ENCODE peak calls at places on chromosomes 13 and 19, in five cellular contexts. W, S, A, F and I are unnamed samples.

GRCh38 chr19:46975918-46976782 is 43.5 kb upstream of the NPAS1 start:
- DNase-seq in F (peak), W (no peak), A (no peak), S (no peak), I (no peak)

GRCh38 chr19:50321831-50322230 is 7.3 kb downstream of the KCNC3 start:
- DNase-seq in S (no peak), W (no peak), A (no peak), F (no peak), I (no peak)

GRCh38 chr13:50224534-50224933 is 209.3 kb downstream of the KCNRG start:
- DNase-seq in F (no peak), A (no peak), W (no peak), S (no peak), I (peak)

GRCh38 chr19:46859637-46860124 is 1.1 kb upstream of the ARHGAP35 start:
- DNase-seq in W (no peak), F (no peak), S (no peak), A (no peak), I (no peak)

GRCh38 chr19:16160943-16161560 is 12.3 kb downstream of the CIB3 start:
- DNase-seq in W (no peak), F (peak), A (no peak), S (no peak), I (no peak)

GRCh38 chr13:45242070-45242469 is 41.2 kb upstream of the KCTD4 start:
- DNase-seq in S (no peak), A (no peak), F (no peak), W (no peak), I (no peak)

GRCh38 chr19:55251296-55252081 is 7.3 kb downstream of the PPP6R1 start:
- DNase-seq in W (no peak), F (peak), A (no peak), S (peak), I (no peak)

GRCh38 chr19:7326105-7326877 is 22.4 kb upstream of the ARHGEF18 start:
- DNase-seq in A (no peak), F (peak), S (no peak), W (peak), I (peak)

GRCh38 chr19:784541-784940 is 12.7 kb upstream of the PTBP1 start:
- DNase-seq in F (no peak), W (no peak), A (no peak), S (no peak), I (no peak)

GRCh38 chr13:40438999-40439797 is 227.2 kb downstream of the FOXO1 start:
- DNase-seq in F (no peak), W (peak), A (no peak), S (no peak), I (no peak)

GRCh38 chr13:113927661-113928581 is 46.0 kb downstream of the C13orf46 start:
- DNase-seq in S (no peak), A (no peak), W (no peak), F (peak), I (no peak)

GRCh38 chr13:43611631-43612416 is 174.9 kb downstream of the ENOX1 start:
- DNase-seq in W (no peak), A (no peak), S (no peak), F (no peak), I (no peak)

GRCh38 chr19:12064266-12065099 is at the start of gene ZNF844:
- DNase-seq in F (no peak), W (peak), S (peak), A (peak), I (no peak)

GRCh38 chr13:29369060-29369743 is 226.3 kb downstream of the SLC7A1 start:
- DNase-seq in S (no peak), A (no peak), F (peak), W (no peak), I (no peak)

GRCh38 chr13:104586010-104586746 is 1520.0 kb upstream of the SLC10A2 start:
- DNase-seq in A (no peak), F (peak), W (no peak), S (no peak), I (no peak)

GRCh38 chr13:60164490-60164889 is 762 bp upstream of the DIAPH3 start:
- DNase-seq in F (peak), A (no peak), S (no peak), W (no peak), I (no peak)

GRCh38 chr19:11754663-11755062 is 12.1 kb upstream of the ZNF441 start:
- DNase-seq in A (no peak), S (no peak), W (no peak), F (no peak), I (no peak)

GRCh38 chr19:46355991-46356669 is 9.2 kb downstream of the PPP5C start:
- DNase-seq in A (no peak), S (no peak), W (no peak), F (no peak), I (no peak)

GRCh38 chr19:31355330-31356289 is 6.4 kb upstream of the TSHZ3 start:
- DNase-seq in F (no peak), W (no peak), S (no peak), A (no peak), I (no peak)

GRCh38 chr19:5914946-5915781 is 1.1 kb downstream of the CAPS start:
- DNase-seq in S (no peak), W (no peak), F (no peak), A (no peak), I (no peak)

GRCh38 chr19:10339380-10339960 is at the start of gene ICAM3:
- DNase-seq in A (peak), F (no peak), S (peak), W (peak), I (no peak)

GRCh38 chr13:95193509-95194230 is 107.6 kb downstream of the ABCC4 start:
- DNase-seq in F (no peak), W (no peak), S (no peak), A (no peak), I (no peak)

GRCh38 chr13:74133657-74134201 is 475 bp downstream of the KLF12 start:
- DNase-seq in F (peak), A (peak), S (peak), W (peak), I (peak)

GRCh38 chr19:54432144-54432738 is 16.8 kb upstream of the LENG8 start:
- DNase-seq in W (no peak), S (no peak), A (no peak), F (peak), I (no peak)

GRCh38 chr19:53019684-53020083 is 6.0 kb downstream of the ERVV-1 start:
- DNase-seq in S (no peak), W (no peak), A (no peak), F (no peak), I (no peak)